ENCODE peak calls at places on chromosomes 2 and 18, in four cellular contexts. I is sigmoid colon, S is B cell, J is cardiac muscle cell. B is an unnamed sample.
A peak's percentile ranks its signal among the peaks of the same experiment; 100 is the strongest.

GRCh38 chr2:1704606-1705556 is 39.4 kb downstream of the PXDN start:
- DNase-seq in I (no peak), S (no peak), J (peak; percentile 33), B (no peak)

GRCh38 chr2:78431241-78431640 is 594.3 kb upstream of the REG3G start:
- DNase-seq in I (no peak), S (no peak), J (no peak), B (no peak)

GRCh38 chr2:21424375-21424774 is 300.6 kb downstream of the TDRD15 start:
- DNase-seq in I (no peak), S (no peak), J (no peak), B (no peak)

GRCh38 chr2:73290049-73290839 is 3.1 kb downstream of the EGR4 start:
- DNase-seq in I (no peak), S (no peak), J (peak; percentile 56), B (peak; percentile 54)

GRCh38 chr2:222241054-222241453 is 57.7 kb downstream of the PAX3 start:
- DNase-seq in I (no peak), S (no peak), J (no peak), B (no peak)

GRCh38 chr2:160482673-160483072 is 10.9 kb downstream of the RBMS1 start:
- DNase-seq in I (no peak), S (no peak), J (no peak), B (no peak)

GRCh38 chr2:51953931-51954330 is 922.0 kb upstream of the NRXN1 start:
- DNase-seq in I (no peak), S (no peak), J (peak; percentile 24), B (no peak)

GRCh38 chr2:133194777-133195335 is 373.4 kb downstream of the NCKAP5 start:
- DNase-seq in I (no peak), S (no peak), J (no peak), B (no peak)

GRCh38 chr18:55384551-55385275 is 203.3 kb downstream of the TCF4 start:
- DNase-seq in I (no peak), S (peak; percentile 18), J (peak; percentile 67), B (peak; percentile 32)

GRCh38 chr2:84701880-84702279 is 179.0 kb downstream of the TRABD2A start:
- DNase-seq in I (no peak), S (no peak), J (peak; percentile 55), B (no peak)

GRCh38 chr2:201378496-201379397 is 21.6 kb upstream of the FLACC1 start:
- DNase-seq in I (no peak), S (no peak), J (peak; percentile 55), B (no peak)

GRCh38 chr2:108080177-108080576 is 93.9 kb downstream of the SLC5A7 start:
- DNase-seq in I (no peak), S (no peak), J (no peak), B (no peak)

GRCh38 chr2:45289997-45290673 is 280.9 kb upstream of the SIX2 start:
- DNase-seq in I (no peak), S (no peak), J (peak; percentile 22), B (no peak)

GRCh38 chr18:56083889-56084288 is 495.9 kb upstream of the TCF4 start:
- DNase-seq in I (no peak), S (no peak), J (no peak), B (no peak)

GRCh38 chr18:70494524-70494923 is 205.7 kb downstream of the SOCS6 start:
- DNase-seq in I (no peak), S (no peak), J (no peak), B (no peak)

GRCh38 chr2:129092871-129093385 is 774.3 kb upstream of the HS6ST1 start:
- DNase-seq in I (no peak), S (no peak), J (no peak), B (no peak)

GRCh38 chr18:25097119-25098114 is 254.5 kb downstream of the ZNF521 start:
- DNase-seq in I (no peak), S (no peak), J (peak; percentile 20), B (no peak)

GRCh38 chr18:37535968-37536367 is 29.6 kb downstream of the CELF4 start:
- DNase-seq in I (no peak), S (no peak), J (peak; percentile 55), B (no peak)

GRCh38 chr2:101111917-101112771 is 39.0 kb downstream of the TBC1D8 start:
- DNase-seq in I (peak; percentile 72), S (no peak), J (peak; percentile 60), B (no peak)

GRCh38 chr2:54997826-54998225 is 52.4 kb downstream of the RTN4 start:
- DNase-seq in I (no peak), S (no peak), J (no peak), B (no peak)
- TF ChIP-seq CTCF in I (no peak), S (no peak), J (no peak), B (no peak)

DNA sequence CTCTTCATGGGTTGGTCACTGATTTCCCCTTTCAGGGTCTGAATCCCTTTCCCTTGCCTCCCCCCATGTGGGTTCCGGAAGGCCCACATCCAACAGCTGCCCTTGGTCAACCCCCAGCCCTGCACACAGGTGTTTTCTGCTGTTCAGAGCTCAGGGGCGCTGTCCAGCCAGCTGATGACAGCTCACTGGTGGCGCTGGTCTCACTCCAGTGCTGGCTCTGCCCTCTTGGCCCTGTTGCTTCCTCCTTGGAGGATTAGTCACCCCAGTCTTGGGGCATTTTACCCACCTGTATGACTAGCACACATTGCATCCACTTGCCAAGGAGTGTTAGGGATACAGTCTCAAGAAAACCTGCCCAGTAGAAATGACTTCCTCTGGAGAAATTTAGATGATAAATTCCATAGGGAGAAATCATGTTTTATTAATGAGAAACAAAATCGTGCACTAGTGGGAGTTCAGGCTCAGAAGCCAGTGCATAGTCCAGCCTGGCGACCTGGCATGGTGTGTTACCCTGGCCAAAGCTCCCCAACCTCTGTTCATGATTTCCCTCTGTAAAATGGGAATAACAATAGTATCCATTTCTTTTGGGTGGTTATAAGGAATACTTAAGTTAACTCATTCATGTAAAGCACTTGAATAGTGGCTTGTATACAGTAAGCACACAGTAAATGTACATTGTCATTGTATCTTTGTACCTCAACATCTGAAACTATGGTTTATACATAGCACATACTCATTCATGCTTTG is 21.6 kb downstream of the CRIM1 start:
- DNase-seq in I (no peak), S (no peak), J (no peak), B (no peak)
- TF ChIP-seq CTCF in I (no peak), S (no peak), J (no peak), B (no peak)

DNA sequence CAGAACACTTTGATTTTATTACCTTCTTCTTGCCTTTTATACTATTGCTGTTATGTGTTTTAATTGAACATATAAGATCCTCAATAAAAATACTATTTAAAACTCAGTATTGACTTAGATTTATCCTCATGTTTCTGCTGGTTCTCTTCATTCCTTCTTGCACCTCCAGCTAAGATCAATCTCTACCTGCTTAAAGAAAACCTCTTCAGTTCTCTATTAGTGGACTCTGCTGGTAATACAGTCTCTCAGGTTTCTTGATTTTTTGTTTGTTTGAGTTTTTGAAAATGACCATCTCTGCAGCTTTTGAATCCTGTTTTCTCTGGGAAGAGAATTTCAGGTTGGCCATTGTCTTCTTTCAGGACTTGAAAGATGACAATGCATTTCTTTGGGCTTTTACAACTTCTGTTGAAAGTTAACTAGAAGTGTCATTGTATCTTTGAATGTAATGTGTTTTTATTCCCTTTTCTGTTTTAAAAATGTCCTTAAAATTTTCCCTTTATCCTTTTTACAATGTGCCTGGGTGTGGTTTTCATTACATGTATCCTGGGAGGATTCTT is 29.8 kb upstream of the TMEM131 start:
- DNase-seq in I (no peak), S (no peak), J (no peak), B (no peak)
- TF ChIP-seq CTCF in I (no peak), S (peak; percentile 31), J (no peak), B (no peak)

GRCh38 chr2:10384089-10384734 is 63.9 kb downstream of the ODC1 start:
- DNase-seq in I (no peak), S (no peak), J (no peak), B (no peak)

GRCh38 chr2:10389191-10389590 is 58.9 kb downstream of the ODC1 start:
- DNase-seq in I (no peak), S (no peak), J (no peak), B (no peak)

GRCh38 chr2:10387033-10387432 is 61.1 kb downstream of the ODC1 start:
- DNase-seq in I (no peak), S (no peak), J (no peak), B (no peak)

GRCh38 chr2:10385501-10385900 is 62.6 kb downstream of the ODC1 start:
- DNase-seq in I (no peak), S (no peak), J (no peak), B (no peak)

DNA sequence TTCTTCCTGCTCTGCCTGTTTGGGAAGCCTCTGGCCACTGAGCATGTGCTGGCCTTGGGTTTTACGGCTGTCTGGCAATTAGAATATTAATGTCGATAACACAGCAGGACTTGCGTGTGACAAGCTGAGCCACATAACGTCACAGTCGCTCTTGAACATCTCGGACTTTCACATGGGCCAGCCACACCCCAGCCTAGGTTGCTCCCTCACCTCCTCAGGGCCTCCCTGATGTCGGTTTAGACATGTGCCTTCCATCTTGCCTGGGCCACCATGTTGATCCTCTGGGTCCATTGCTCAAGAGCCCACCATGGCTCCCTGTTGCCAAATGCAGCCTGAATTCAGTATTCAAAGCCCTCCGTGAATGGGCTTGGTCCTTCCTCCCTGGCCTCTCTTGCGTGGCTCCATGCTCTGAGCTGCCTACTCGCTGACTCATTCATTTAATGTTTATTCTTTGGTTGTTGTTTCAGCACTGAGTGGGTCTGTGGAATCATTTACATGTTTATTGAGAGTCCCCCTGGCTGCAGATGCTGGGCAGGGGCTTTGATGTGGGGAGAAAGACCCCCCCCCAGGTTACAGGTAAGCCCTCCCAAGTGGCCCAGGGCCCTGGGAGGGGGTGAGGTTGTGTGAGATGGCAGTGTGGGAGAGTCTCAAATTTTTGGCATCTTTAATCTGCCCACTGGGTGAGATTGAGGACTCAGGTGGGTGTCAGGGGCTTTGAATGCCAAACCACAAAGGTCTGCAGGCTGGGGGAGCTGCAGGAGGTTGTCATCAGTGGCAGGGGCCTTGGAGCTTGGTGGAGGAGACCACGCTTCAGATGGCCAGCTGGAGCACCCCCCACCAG is 62.0 kb downstream of the ODC1 start:
- DNase-seq in I (no peak), S (no peak), J (peak; percentile 34), B (no peak)
- TF ChIP-seq CTCF in I (no peak), S (no peak), J (no peak), B (no peak)

GRCh38 chr18:12008842-12009580 is 27.7 kb downstream of the IMPA2 start:
- DNase-seq in I (peak; percentile 38), S (no peak), J (no peak), B (no peak)
- TF ChIP-seq CTCF in I (no peak), S (no peak), J (no peak), B (no peak)

GRCh38 chr2:216909541-216910175 is 49.8 kb upstream of the TNP1 start:
- DNase-seq in I (no peak), S (no peak), J (no peak), B (no peak)

GRCh38 chr2:216904554-216904953 is 44.7 kb upstream of the TNP1 start:
- DNase-seq in I (no peak), S (no peak), J (no peak), B (no peak)

GRCh38 chr2:216903470-216903869 is 43.6 kb upstream of the TNP1 start:
- DNase-seq in I (no peak), S (no peak), J (no peak), B (no peak)

GRCh38 chr2:216904974-216905373 is 45.1 kb upstream of the TNP1 start:
- DNase-seq in I (no peak), S (no peak), J (no peak), B (no peak)

DNA sequence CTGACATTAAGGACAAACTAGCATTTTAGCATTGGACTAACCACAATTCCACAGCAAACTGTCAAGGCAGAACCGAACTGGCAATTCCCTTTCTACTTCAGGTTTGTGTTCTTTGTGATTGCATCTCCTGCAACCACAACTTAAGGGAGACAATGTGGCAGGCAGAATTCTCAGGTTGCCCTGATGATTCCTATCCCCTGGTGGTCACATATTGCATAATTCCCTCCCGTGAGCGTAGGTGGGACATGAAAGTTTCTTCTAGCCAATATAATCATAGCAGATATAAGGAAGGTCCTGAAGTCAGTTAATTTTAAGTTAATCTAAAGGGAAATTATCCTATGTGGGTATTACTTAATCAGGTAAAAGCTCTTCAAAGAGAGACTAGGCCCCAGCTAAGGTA is 45.8 kb upstream of the TNP1 start:
- DNase-seq in I (no peak), S (no peak), J (no peak), B (no peak)
- TF ChIP-seq CTCF in I (no peak), S (no peak), J (no peak), B (no peak)

GRCh38 chr2:110864176-110864575 is 131.8 kb downstream of the ACOXL start:
- DNase-seq in I (no peak), S (no peak), J (no peak), B (no peak)
- TF ChIP-seq CTCF in I (no peak), S (no peak), J (no peak), B (no peak)

B was measured in GM10248.